ENCODE peak calls at places on chromosome 20, in ten cellular contexts. G is T47D, M is kidney glomerular epithelial cell, X is mesenteric fat pad, Y is NCI-H1417, J is LoVo, V is NCI-H524, S is OCI-M1, K is myocyte, E is DMS153. F is an unnamed sample.

GRCh38 chr20:61875221-61875885 is 190.3 kb downstream of the TAF4 start:
- DNase-seq in G (peak; percentile 58), M (no peak), X (no peak), Y (no peak), J (no peak), V (no peak), S (no peak), K (no peak), E (no peak), F (no peak)

GRCh38 chr20:54158226-54158625 is 15.6 kb downstream of the CYP24A1 start:
- DNase-seq in G (no peak), M (no peak), X (no peak), Y (no peak), J (no peak), V (no peak), S (no peak), K (no peak), E (no peak), F (no peak)

GRCh38 chr20:38961530-38962043 is 557 bp upstream of the DHX35 start:
- DNase-seq in G (no peak), M (no peak), X (no peak), Y (no peak), J (no peak), V (no peak), S (peak; percentile 68), K (no peak), E (no peak), F (no peak)

GRCh38 chr20:2871555-2872303 is 1.6 kb upstream of the PTPRA start:
- DNase-seq in G (no peak), M (no peak), X (no peak), Y (no peak), J (no peak), V (no peak), S (peak; percentile 42), K (no peak), E (no peak), F (no peak)

GRCh38 chr20:45098096-45098773 is 2.7 kb downstream of the KCNS1 start:
- DNase-seq in G (no peak), M (no peak), X (no peak), Y (no peak), J (no peak), V (peak; percentile 42), S (no peak), K (no peak), E (no peak), F (no peak)

GRCh38 chr20:14597206-14597715 is 259.8 kb upstream of the FLRT3 start:
- DNase-seq in G (no peak), M (no peak), X (no peak), Y (no peak), J (no peak), V (no peak), S (no peak), K (peak; percentile 5), E (no peak), F (no peak)

GRCh38 chr20:24999568-24999967 is 7.0 kb upstream of the APMAP start:
- DNase-seq in G (no peak), M (no peak), X (peak; percentile 68), Y (no peak), J (no peak), V (no peak), S (no peak), K (no peak), E (no peak), F (no peak)

GRCh38 chr20:50762435-50763201 is 31.2 kb downstream of the PARD6B start:
- DNase-seq in G (peak; percentile 96), M (peak; percentile 30), X (peak; percentile 81), Y (no peak), J (no peak), V (no peak), S (no peak), K (peak; percentile 95), E (no peak), F (no peak)

GRCh38 chr20:37218976-37219375 is 39.6 kb upstream of the MROH8 start:
- DNase-seq in G (no peak), M (no peak), X (no peak), Y (no peak), J (no peak), V (no peak), S (no peak), K (no peak), E (no peak), F (no peak)

GRCh38 chr20:62344782-62345181 is 22.3 kb downstream of the LAMA5 start:
- DNase-seq in G (no peak), M (peak; percentile 38), X (no peak), Y (no peak), J (no peak), V (no peak), S (no peak), K (no peak), E (no peak), F (no peak)

GRCh38 chr20:63345328-63346100 is 15.6 kb downstream of the CHRNA4 start:
- DNase-seq in G (no peak), M (no peak), X (no peak), Y (no peak), J (no peak), V (no peak), S (no peak), K (no peak), E (no peak), F (no peak)

GRCh38 chr20:23129891-23130621 is 43.9 kb upstream of the CD93 start:
- DNase-seq in G (no peak), M (no peak), X (peak; percentile 83), Y (no peak), J (no peak), V (no peak), S (no peak), K (no peak), E (no peak), F (no peak)

F was measured in activated T-helper 1 cell treated with anti-CD3 and anti-CD28 coated beads, Interleukin-2, amount 50 U/mL, for 16 hours.